ENCODE peak calls at places on chromosomes 3 and 15, in four cellular contexts. Q is BJ, E is A549, B is suprapubic skin. J is an unnamed sample.
A peak's percentile ranks its signal among the peaks of the same experiment; 100 is the strongest.

GRCh38 chr15:41286665-41287333 is 45.6 kb downstream of the OIP5 start:
- DNase-seq in Q (no peak), E (no peak), B (no peak), J (peak; percentile 15)

GRCh38 chr3:188272481-188273372 is 118.8 kb downstream of the LPP start:
- DNase-seq in Q (peak; percentile 79), E (no peak), B (no peak), J (peak; percentile 90)

GRCh38 chr3:79039192-79039591 is 728.6 kb downstream of the ROBO1 start:
- DNase-seq in Q (no peak), E (no peak), B (no peak), J (peak; percentile 63)

GRCh38 chr3:39196671-39197446 is 4.5 kb upstream of the XIRP1 start:
- DNase-seq in Q (no peak), E (no peak), B (no peak), J (no peak)

GRCh38 chr3:125186261-125186770 is 26.2 kb downstream of the SLC12A8 start:
- DNase-seq in Q (no peak), E (no peak), B (no peak), J (peak; percentile 56)

GRCh38 chr15:80494311-80494710 is 90.1 kb downstream of the ARNT2 start:
- DNase-seq in Q (no peak), E (peak; percentile 71), B (no peak), J (peak; percentile 85)

GRCh38 chr3:64939309-64939708 is 251.5 kb upstream of the ADAMTS9 start:
- DNase-seq in Q (no peak), E (no peak), B (no peak), J (no peak)

GRCh38 chr15:66825139-66825538 is 123.1 kb downstream of the SMAD6 start:
- DNase-seq in Q (no peak), E (no peak), B (no peak), J (no peak)

GRCh38 chr3:152236741-152237140 is 32.0 kb upstream of the MBNL1 start:
- DNase-seq in Q (peak; percentile 74), E (no peak), B (no peak), J (no peak)

GRCh38 chr3:155870945-155871745 is 695 bp downstream of the GMPS start:
- DNase-seq in Q (no peak), E (peak; percentile 50), B (peak; percentile 85), J (peak; percentile 20)

GRCh38 chr3:59273976-59274375 is 224.2 kb upstream of the CFAP20DC start:
- DNase-seq in Q (no peak), E (no peak), B (no peak), J (peak; percentile 16)

GRCh38 chr15:88788816-88789215 is 14.4 kb upstream of the ACAN start:
- DNase-seq in Q (no peak), E (no peak), B (no peak), J (no peak)

GRCh38 chr3:66377800-66378199 is 123.0 kb downstream of the LRIG1 start:
- DNase-seq in Q (no peak), E (no peak), B (no peak), J (no peak)

GRCh38 chr3:66376568-66376967 is 124.3 kb downstream of the LRIG1 start:
- DNase-seq in Q (no peak), E (peak; percentile 13), B (no peak), J (peak; percentile 96)

GRCh38 chr3:66380200-66380932 is 120.5 kb downstream of the LRIG1 start:
- DNase-seq in Q (no peak), E (no peak), B (no peak), J (no peak)

GRCh38 chr3:66379565-66379964 is 121.3 kb downstream of the LRIG1 start:
- DNase-seq in Q (no peak), E (no peak), B (no peak), J (no peak)

DNA sequence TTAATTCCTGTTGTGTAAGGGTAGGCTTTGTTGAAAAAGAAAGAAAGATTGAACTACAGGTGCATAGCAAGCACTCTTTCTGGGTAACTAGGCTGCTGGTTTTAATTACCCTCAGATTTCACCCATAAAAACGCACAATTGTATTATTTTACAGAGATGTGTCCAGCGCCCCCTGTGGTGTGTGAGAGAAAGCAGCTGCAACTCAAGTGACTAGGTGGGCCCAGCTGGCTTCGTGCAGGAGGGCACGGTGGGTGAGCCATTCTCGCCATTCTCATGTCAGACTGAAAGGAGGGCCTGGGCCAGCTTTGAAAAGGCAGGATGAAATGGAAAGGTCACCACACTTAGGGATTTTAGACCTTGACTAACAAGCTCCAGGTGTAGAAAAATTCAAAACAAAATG is 122.6 kb downstream of the LRIG1 start:
- DNase-seq in Q (no peak), E (peak; percentile 10), B (no peak), J (peak; percentile 41)
- TF ChIP-seq CTCF in Q (peak; percentile 60), E (peak; percentile 25), B (no peak), J (peak; percentile 70)

GRCh38 chr3:170692720-170693119 is 106.8 kb upstream of the SLC7A14 start:
- DNase-seq in Q (no peak), E (no peak), B (no peak), J (no peak)

GRCh38 chr3:170690133-170690981 is 104.5 kb upstream of the SLC7A14 start:
- DNase-seq in Q (no peak), E (peak; percentile 53), B (peak; percentile 81), J (peak; percentile 70)

DNA sequence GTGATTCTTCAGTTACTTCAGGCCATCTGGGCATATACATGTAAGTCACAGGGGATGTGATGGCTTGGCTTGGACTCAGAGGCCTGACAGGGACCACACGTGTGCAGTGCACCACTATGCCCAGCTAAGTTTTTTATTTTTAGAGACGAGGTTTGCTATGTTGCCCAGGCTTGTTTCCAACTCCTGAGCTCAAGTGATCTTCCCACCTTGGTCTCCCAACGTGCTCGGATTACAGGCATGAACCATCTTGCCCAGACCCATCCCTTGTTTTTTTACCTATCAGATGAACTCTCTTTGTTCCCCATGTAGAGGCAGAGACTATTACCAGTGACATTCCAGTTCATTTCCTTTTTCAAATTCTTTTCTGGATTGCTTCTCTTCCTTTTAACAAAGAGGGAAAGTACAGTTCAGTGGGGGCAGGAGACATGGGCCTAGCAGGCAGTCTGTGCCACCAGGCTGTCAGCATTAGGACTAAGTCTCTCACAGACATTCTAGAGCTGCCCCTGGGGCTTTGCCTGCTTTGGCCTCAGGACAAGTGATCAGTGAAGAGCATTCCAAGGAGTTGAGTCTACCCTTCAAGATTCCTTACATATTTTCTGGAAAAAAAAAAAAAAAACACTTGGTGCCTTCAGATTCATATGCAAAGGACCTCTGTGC is 103.5 kb upstream of the SLC7A14 start:
- DNase-seq in Q (peak; percentile 81), E (peak; percentile 10), B (no peak), J (peak; percentile 85)
- H3K4me3 ChIP-seq in Q (no peak overlapping the region), E (no peak overlapping the region), B (no peak overlapping the region), J (no peak overlapping the region)

GRCh38 chr3:157088133-157088488 is 71.8 kb downstream of the CCNL1 start:
- DNase-seq in Q (no peak), E (no peak), B (no peak), J (no peak)

GRCh38 chr3:157086775-157087174 is 73.2 kb downstream of the CCNL1 start:
- DNase-seq in Q (no peak), E (no peak), B (no peak), J (no peak)

GRCh38 chr3:157087398-157088132 is 72.4 kb downstream of the CCNL1 start:
- DNase-seq in Q (no peak), E (no peak), B (no peak), J (no peak)

GRCh38 chr3:157089455-157090221 is 70.3 kb downstream of the CCNL1 start:
- DNase-seq in Q (no peak), E (no peak), B (no peak), J (peak; percentile 40)

DNA sequence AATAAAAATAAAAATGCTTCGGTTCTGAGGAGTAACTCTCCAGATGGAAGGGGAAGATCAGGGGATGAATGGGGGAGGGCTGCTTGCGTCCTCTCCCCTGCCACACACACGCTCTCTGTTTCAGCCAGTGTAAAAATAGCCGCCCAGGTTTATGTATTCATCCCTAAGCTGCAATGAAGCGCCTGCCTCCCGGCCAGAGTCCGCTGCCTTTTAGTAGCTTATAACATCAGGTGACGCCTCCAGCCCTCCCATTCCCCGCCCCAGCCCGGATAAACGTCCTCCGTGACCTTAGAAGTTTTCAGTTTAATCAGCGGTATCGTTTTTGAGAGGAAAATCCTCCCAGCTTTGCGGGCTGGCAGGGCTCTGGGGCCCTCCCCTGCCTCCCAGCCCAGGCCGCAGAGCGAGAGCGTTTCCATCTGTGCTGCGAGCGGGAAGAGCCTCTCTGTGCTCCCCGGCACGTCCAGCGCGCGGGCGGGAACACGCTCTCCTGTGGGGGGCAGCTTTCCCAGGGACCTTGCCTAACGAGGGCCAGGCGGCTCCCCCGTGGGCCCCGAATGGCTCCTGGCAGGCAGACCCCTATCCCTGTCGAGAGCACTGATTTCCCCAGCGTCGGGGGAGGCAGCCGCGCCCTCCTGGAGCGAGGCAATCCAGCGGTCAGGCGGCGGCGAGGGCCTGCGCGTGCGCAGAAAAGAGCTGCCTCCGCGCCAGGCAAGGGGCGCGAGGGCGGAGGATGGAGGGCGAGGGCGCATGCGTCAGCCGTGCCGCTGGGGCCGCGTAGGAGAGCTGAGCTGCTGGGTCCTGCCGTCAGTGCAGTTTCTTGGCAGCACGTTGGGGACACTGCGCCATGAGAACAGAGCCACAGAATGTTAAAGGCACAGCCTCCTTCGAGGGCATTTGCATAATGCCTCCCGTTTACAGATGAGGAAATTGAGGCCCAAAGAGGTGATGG is 71.2 kb downstream of the CCNL1 start:
- DNase-seq in Q (peak; percentile 69), E (peak; percentile 97), B (peak; percentile 95), J (peak; percentile 96)
- TF ChIP-seq CTCF in Q (peak; percentile 25), E (no peak), B (no peak), J (peak; percentile 20)

GRCh38 chr3:71225951-71226564 is 357.5 kb downstream of the FOXP1 start:
- DNase-seq in Q (no peak), E (no peak), B (no peak), J (no peak)
- H3K4me3 ChIP-seq in Q (no peak overlapping the region), E (no peak overlapping the region), B (peak overlapping the region; percentile 7), J (no peak overlapping the region)

J was measured in choroid plexus epithelial cell.